ENCODE peak calls at places on chromosomes 1 and 21, in seven cellular contexts. One of them, this sample, is unnamed. For H3K9me2, the result is how much of the 10 kb centered on the place peaks cover.

GRCh38 chr1:220045356-220046051 is 801 bp downstream of the EPRS1 start:
- DNase-seq in GM23338: no peak
- DNase-seq in HCT116: no peak
- DNase-seq in hepatocyte: peak
- DNase-seq in PC-9: no peak
- DNase-seq in GM23248: no peak
- DNase-seq in MM.1S: peak
- DNase-seq in this sample: peak

GRCh38 chr1:112686417-112686816 is 12.0 kb downstream of the MOV10 start:
- DNase-seq in HCT116: no peak
- DNase-seq in hepatocyte: no peak
- DNase-seq in PC-9: no peak
- DNase-seq in GM23338: no peak
- DNase-seq in MM.1S: no peak
- DNase-seq in GM23248: no peak
- DNase-seq in this sample: no peak

GRCh38 chr1:69569281-69569970 is 1.7 kb downstream of the LRRC7 start:
- DNase-seq in MM.1S: no peak
- DNase-seq in hepatocyte: no peak
- DNase-seq in GM23248: no peak
- DNase-seq in GM23338: peak
- DNase-seq in HCT116: no peak
- DNase-seq in PC-9: no peak
- DNase-seq in this sample: no peak

GRCh38 chr1:30919025-30919881 is 10.7 kb upstream of the SDC3 start:
- DNase-seq in GM23338: peak
- DNase-seq in hepatocyte: peak
- DNase-seq in MM.1S: peak
- DNase-seq in GM23248: peak
- DNase-seq in HCT116: no peak
- DNase-seq in PC-9: no peak
- DNase-seq in this sample: peak

GRCh38 chr1:29239142-29239541 is 2.8 kb downstream of the PTPRU start:
- DNase-seq in HCT116: no peak
- DNase-seq in GM23338: no peak
- DNase-seq in PC-9: peak
- DNase-seq in GM23248: peak
- DNase-seq in MM.1S: no peak
- DNase-seq in hepatocyte: peak
- DNase-seq in this sample: peak

GRCh38 chr1:224773646-224774045 is 155.8 kb upstream of the DNAH14 start:
- DNase-seq in MM.1S: no peak
- DNase-seq in hepatocyte: no peak
- DNase-seq in GM23248: no peak
- DNase-seq in PC-9: no peak
- DNase-seq in GM23338: no peak
- DNase-seq in HCT116: no peak
- DNase-seq in this sample: no peak

GRCh38 chr21:35529141-35529863 is 480.2 kb upstream of the RUNX1 start:
- DNase-seq in HCT116: no peak
- DNase-seq in hepatocyte: peak
- DNase-seq in MM.1S: peak
- DNase-seq in GM23248: no peak
- DNase-seq in PC-9: no peak
- DNase-seq in GM23338: no peak
- DNase-seq in this sample: no peak

GRCh38 chr1:190377294-190377693 is 100.4 kb downstream of the BRINP3 start:
- DNase-seq in MM.1S: peak
- DNase-seq in HCT116: no peak
- DNase-seq in PC-9: no peak
- DNase-seq in GM23248: no peak
- DNase-seq in GM23338: no peak
- DNase-seq in hepatocyte: no peak
- DNase-seq in this sample: no peak

GRCh38 chr1:36207339-36207738 is 16.9 kb upstream of the THRAP3 start:
- DNase-seq in PC-9: no peak
- DNase-seq in hepatocyte: no peak
- DNase-seq in GM23338: peak
- DNase-seq in MM.1S: peak
- DNase-seq in HCT116: no peak
- DNase-seq in GM23248: peak
- DNase-seq in this sample: peak

GRCh38 chr21:34047835-34048234 is 25.5 kb upstream of the MRPS6 start:
- DNase-seq in hepatocyte: no peak
- DNase-seq in MM.1S: no peak
- DNase-seq in GM23338: no peak
- DNase-seq in GM23248: no peak
- DNase-seq in PC-9: no peak
- DNase-seq in HCT116: no peak
- DNase-seq in this sample: no peak

GRCh38 chr1:2213576-2214505 is 14.3 kb upstream of the SKI start:
- DNase-seq in MM.1S: no peak
- DNase-seq in HCT116: no peak
- DNase-seq in GM23338: no peak
- DNase-seq in hepatocyte: peak
- DNase-seq in PC-9: no peak
- DNase-seq in GM23248: peak
- DNase-seq in this sample: no peak

GRCh38 chr1:66315675-66316074 is 218.3 kb upstream of the SGIP1 start:
- DNase-seq in PC-9: peak
- DNase-seq in hepatocyte: peak
- DNase-seq in GM23338: no peak
- DNase-seq in HCT116: peak
- DNase-seq in MM.1S: no peak
- DNase-seq in GM23248: peak
- DNase-seq in this sample: peak

GRCh38 chr1:2438641-2439040 is 26.3 kb upstream of the PEX10 start:
- DNase-seq in hepatocyte: no peak
- DNase-seq in GM23338: no peak
- DNase-seq in HCT116: no peak
- DNase-seq in MM.1S: no peak
- DNase-seq in PC-9: no peak
- DNase-seq in GM23248: no peak
- DNase-seq in this sample: no peak

GRCh38 chr1:211158866-211159265 is 24.9 kb upstream of the KCNH1 start:
- DNase-seq in PC-9: no peak
- DNase-seq in GM23248: no peak
- DNase-seq in MM.1S: no peak
- DNase-seq in hepatocyte: no peak
- DNase-seq in GM23338: no peak
- DNase-seq in HCT116: no peak
- DNase-seq in this sample: no peak

GRCh38 chr1:29703596-29703995 is 467.3 kb downstream of the PTPRU start:
- DNase-seq in GM23338: peak
- DNase-seq in MM.1S: no peak
- DNase-seq in hepatocyte: peak
- DNase-seq in GM23248: peak
- DNase-seq in PC-9: peak
- DNase-seq in HCT116: no peak
- DNase-seq in this sample: peak

GRCh38 chr1:197395209-197395608 is 127.2 kb downstream of the CRB1 start:
- DNase-seq in MM.1S: no peak
- DNase-seq in hepatocyte: no peak
- DNase-seq in GM23338: no peak
- DNase-seq in HCT116: no peak
- DNase-seq in PC-9: peak
- DNase-seq in GM23248: no peak
- DNase-seq in this sample: no peak

GRCh38 chr21:34740198-34740597 is 71.4 kb downstream of the CLIC6 start:
- DNase-seq in HCT116: no peak
- DNase-seq in MM.1S: no peak
- DNase-seq in hepatocyte: no peak
- DNase-seq in GM23338: no peak
- DNase-seq in PC-9: no peak
- DNase-seq in GM23248: no peak
- DNase-seq in this sample: no peak

GRCh38 chr1:30058966-30059365 is 664.4 kb downstream of the MATN1 start:
- DNase-seq in MM.1S: no peak
- DNase-seq in GM23338: no peak
- DNase-seq in GM23248: peak
- DNase-seq in PC-9: peak
- DNase-seq in hepatocyte: peak
- DNase-seq in HCT116: peak
- DNase-seq in this sample: peak

GRCh38 chr1:16019580-16020277 is 1.9 kb upstream of the HSPB7 start:
- DNase-seq in GM23248: peak
- DNase-seq in hepatocyte: peak
- DNase-seq in GM23338: no peak
- DNase-seq in MM.1S: no peak
- DNase-seq in HCT116: no peak
- DNase-seq in PC-9: no peak
- DNase-seq in this sample: no peak

GRCh38 chr1:16020325-16020724 is 1.5 kb upstream of the CLCNKA start:
- DNase-seq in hepatocyte: no peak
- DNase-seq in GM23248: no peak
- DNase-seq in GM23338: no peak
- DNase-seq in HCT116: no peak
- DNase-seq in MM.1S: no peak
- DNase-seq in PC-9: no peak
- DNase-seq in this sample: no peak

GRCh38 chr1:16021681-16022080 is at the start of gene CLCNKA:
- DNase-seq in hepatocyte: peak
- DNase-seq in HCT116: no peak
- DNase-seq in GM23248: no peak
- DNase-seq in GM23338: no peak
- DNase-seq in PC-9: no peak
- DNase-seq in MM.1S: no peak
- DNase-seq in this sample: no peak

GRCh38 chr1:16022393-16022792 is 557 bp downstream of the CLCNKA start:
- DNase-seq in HCT116: no peak
- DNase-seq in PC-9: no peak
- DNase-seq in GM23338: no peak
- DNase-seq in MM.1S: no peak
- DNase-seq in hepatocyte: no peak
- DNase-seq in GM23248: no peak
- DNase-seq in this sample: no peak

DNA sequence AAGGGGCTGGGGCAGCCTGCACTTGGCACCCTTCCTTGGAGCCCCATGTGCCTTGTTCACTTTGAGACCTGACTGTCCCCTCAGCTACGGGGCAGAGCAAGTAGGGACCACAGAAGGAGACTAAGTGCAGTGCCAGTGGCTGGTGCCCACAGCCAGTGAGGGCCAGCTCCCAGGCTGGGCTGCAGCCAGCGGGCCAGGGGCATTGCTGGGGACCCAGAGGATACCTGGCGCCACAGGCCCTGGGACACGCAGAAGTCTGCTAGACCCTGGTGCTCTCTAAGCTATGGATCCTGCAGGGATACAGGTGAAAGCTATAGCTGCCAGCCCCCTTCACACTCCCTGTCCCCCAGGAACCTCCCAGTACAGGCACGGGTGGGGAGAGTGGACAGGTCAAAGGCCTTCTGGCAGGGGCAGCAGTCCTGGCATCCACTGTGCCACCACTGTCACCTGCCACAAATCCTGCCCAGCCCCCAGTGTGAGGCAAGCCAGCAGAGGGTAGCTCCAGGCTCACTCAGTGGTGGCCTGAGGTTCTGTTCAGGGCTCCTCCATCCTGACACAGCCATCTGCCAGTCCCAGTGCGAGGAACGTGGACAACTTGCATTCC is 1.3 kb downstream of the CLCNKA start:
- DNase-seq in HCT116: no peak
- DNase-seq in hepatocyte: no peak
- DNase-seq in GM23338: no peak
- DNase-seq in MM.1S: no peak
- DNase-seq in PC-9: no peak
- DNase-seq in GM23248: no peak
- DNase-seq in this sample: no peak
- H3K9me2 ChIP-seq in HCT116: under half
- H3K9me2 ChIP-seq in hepatocyte: under half
- H3K9me2 ChIP-seq in GM23338: under half
- H3K9me2 ChIP-seq in MM.1S: under half
- H3K9me2 ChIP-seq in PC-9: under half
- H3K9me2 ChIP-seq in GM23248: under half
- H3K9me2 ChIP-seq in this sample: under half

GRCh38 chr1:3577300-3577699 is 34.0 kb downstream of the MEGF6 start:
- DNase-seq in GM23248: peak
- DNase-seq in GM23338: no peak
- DNase-seq in hepatocyte: no peak
- DNase-seq in HCT116: no peak
- DNase-seq in PC-9: no peak
- DNase-seq in MM.1S: no peak
- DNase-seq in this sample: no peak
- TF ChIP-seq EZH2 in GM23248: no peak
- TF ChIP-seq EZH2 in GM23338: no peak
- TF ChIP-seq EZH2 in hepatocyte: no peak
- TF ChIP-seq EZH2 in HCT116: no peak
- TF ChIP-seq EZH2 in PC-9: no peak
- TF ChIP-seq EZH2 in MM.1S: no peak
- TF ChIP-seq EZH2 in this sample: no peak

DNA sequence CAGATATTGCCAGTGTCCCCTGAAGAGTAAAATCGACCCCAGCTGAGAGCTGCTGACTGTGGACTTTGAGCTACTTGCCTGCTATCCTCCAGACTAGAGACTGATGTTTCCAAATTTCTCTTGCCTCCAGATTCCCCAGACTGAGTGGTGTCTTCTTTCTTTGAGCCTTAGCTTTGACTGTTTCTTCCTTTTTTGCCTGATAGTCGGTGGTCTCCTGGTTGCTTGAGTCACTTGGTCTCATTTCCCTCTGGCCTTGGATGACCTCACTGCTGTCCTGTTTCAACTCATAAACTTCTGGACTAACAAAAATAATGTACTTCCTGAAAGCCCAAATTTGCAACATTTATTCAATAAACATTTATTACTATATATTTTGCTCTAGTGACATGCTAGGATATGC is 52.9 kb upstream of the DIPK1A start:
- DNase-seq in GM23248: peak
- DNase-seq in GM23338: no peak
- DNase-seq in HCT116: no peak
- DNase-seq in MM.1S: no peak
- DNase-seq in hepatocyte: no peak
- DNase-seq in PC-9: no peak
- DNase-seq in this sample: no peak
- H3K9me2 ChIP-seq in GM23248: under half
- H3K9me2 ChIP-seq in GM23338: under half
- H3K9me2 ChIP-seq in HCT116: under half
- H3K9me2 ChIP-seq in MM.1S: under half
- H3K9me2 ChIP-seq in hepatocyte: under half
- H3K9me2 ChIP-seq in PC-9: under half
- H3K9me2 ChIP-seq in this sample: under half

GRCh38 chr1:6450005-6450450 is 15.9 kb downstream of the TNFRSF25 start:
- DNase-seq in MM.1S: no peak
- DNase-seq in HCT116: no peak
- DNase-seq in PC-9: no peak
- DNase-seq in GM23338: no peak
- DNase-seq in GM23248: no peak
- DNase-seq in hepatocyte: no peak
- DNase-seq in this sample: no peak
- TF ChIP-seq EZH2 in MM.1S: no peak
- TF ChIP-seq EZH2 in HCT116: no peak
- TF ChIP-seq EZH2 in PC-9: no peak
- TF ChIP-seq EZH2 in GM23338: no peak
- TF ChIP-seq EZH2 in GM23248: no peak
- TF ChIP-seq EZH2 in hepatocyte: no peak
- TF ChIP-seq EZH2 in this sample: no peak

This sample was measured in PC-3.